ENCODE peak calls at places on chromosome 19, in nine cellular contexts. One of them, this sample, is unnamed.

GRCh38 chr19:3039641-3040077 is 10.6 kb upstream of the TLE2 start:
- DNase-seq in left cardiac atrium: no peak
- DNase-seq in H54: no peak
- DNase-seq in RCC 7860: no peak
- DNase-seq in NCI-H1694: no peak
- DNase-seq in HS-27A: no peak
- DNase-seq in tibial nerve: no peak
- DNase-seq in SJSA1: no peak
- DNase-seq in smooth muscle cell of the brain vasculature: no peak
- DNase-seq in this sample: no peak

GRCh38 chr19:28815257-28815656 is 397.7 kb downstream of the UQCRFS1 start:
- DNase-seq in HS-27A: no peak
- DNase-seq in H54: no peak
- DNase-seq in tibial nerve: no peak
- DNase-seq in NCI-H1694: no peak
- DNase-seq in SJSA1: no peak
- DNase-seq in RCC 7860: no peak
- DNase-seq in left cardiac atrium: no peak
- DNase-seq in smooth muscle cell of the brain vasculature: no peak
- DNase-seq in this sample: no peak

GRCh38 chr19:3131168-3131567 is 4.7 kb upstream of the GNA15 start:
- DNase-seq in tibial nerve: no peak
- DNase-seq in NCI-H1694: no peak
- DNase-seq in SJSA1: no peak
- DNase-seq in RCC 7860: no peak
- DNase-seq in HS-27A: no peak
- DNase-seq in left cardiac atrium: no peak
- DNase-seq in H54: no peak
- DNase-seq in smooth muscle cell of the brain vasculature: no peak
- DNase-seq in this sample: no peak

GRCh38 chr19:35776102-35776788 is 881 bp downstream of the ARHGAP33 start:
- DNase-seq in tibial nerve: no peak
- DNase-seq in NCI-H1694: peak
- DNase-seq in RCC 7860: no peak
- DNase-seq in smooth muscle cell of the brain vasculature: no peak
- DNase-seq in HS-27A: no peak
- DNase-seq in left cardiac atrium: no peak
- DNase-seq in SJSA1: no peak
- DNase-seq in H54: no peak
- DNase-seq in this sample: no peak

GRCh38 chr19:36114763-36115452 is at the start of gene POLR2I:
- DNase-seq in SJSA1: peak
- DNase-seq in HS-27A: peak
- DNase-seq in tibial nerve: peak
- DNase-seq in NCI-H1694: peak
- DNase-seq in RCC 7860: peak
- DNase-seq in H54: peak
- DNase-seq in smooth muscle cell of the brain vasculature: peak
- DNase-seq in left cardiac atrium: peak
- DNase-seq in this sample: peak

GRCh38 chr19:8468761-8469458 is 24.1 kb downstream of the HNRNPM start:
- DNase-seq in SJSA1: no peak
- DNase-seq in left cardiac atrium: no peak
- DNase-seq in HS-27A: no peak
- DNase-seq in H54: no peak
- DNase-seq in smooth muscle cell of the brain vasculature: no peak
- DNase-seq in RCC 7860: no peak
- DNase-seq in NCI-H1694: no peak
- DNase-seq in tibial nerve: no peak
- DNase-seq in this sample: no peak

GRCh38 chr19:27776524-27776923 is 1436.4 kb downstream of the UQCRFS1 start:
- DNase-seq in H54: no peak
- DNase-seq in HS-27A: no peak
- DNase-seq in NCI-H1694: no peak
- DNase-seq in SJSA1: peak
- DNase-seq in smooth muscle cell of the brain vasculature: no peak
- DNase-seq in RCC 7860: no peak
- DNase-seq in left cardiac atrium: no peak
- DNase-seq in tibial nerve: no peak
- DNase-seq in this sample: no peak

GRCh38 chr19:33879818-33880575 is 83.3 kb downstream of the KCTD15 start:
- DNase-seq in SJSA1: no peak
- DNase-seq in H54: no peak
- DNase-seq in tibial nerve: no peak
- DNase-seq in NCI-H1694: no peak
- DNase-seq in left cardiac atrium: peak
- DNase-seq in RCC 7860: no peak
- DNase-seq in smooth muscle cell of the brain vasculature: no peak
- DNase-seq in HS-27A: no peak
- DNase-seq in this sample: no peak

GRCh38 chr19:13366529-13367143 is 139.6 kb downstream of the CACNA1A start:
- DNase-seq in RCC 7860: peak
- DNase-seq in smooth muscle cell of the brain vasculature: no peak
- DNase-seq in H54: peak
- DNase-seq in tibial nerve: no peak
- DNase-seq in HS-27A: no peak
- DNase-seq in NCI-H1694: peak
- DNase-seq in left cardiac atrium: no peak
- DNase-seq in SJSA1: no peak
- DNase-seq in this sample: no peak